ENCODE peak calls at places on chromosome 10, in seven cellular contexts. L is hippocampal formation, E is IMR-90, C is NCI-H460, A is ovary, I is M059J, H is psoas muscle. Z is an unnamed sample.

GRCh38 chr10:3363316-3364070 is 190.9 kb upstream of the PITRM1 start:
- DNase-seq in A (no peak), I (no peak), H (no peak), L (no peak), C (no peak), E (peak; percentile 49), Z (no peak)

GRCh38 chr10:50896721-50897120 is 11.3 kb upstream of the A1CF start:
- DNase-seq in E (no peak), L (no peak), I (no peak), H (no peak), A (no peak), C (no peak), Z (no peak)

GRCh38 chr10:93481213-93481930 is 762 bp downstream of the MYOF start:
- DNase-seq in I (peak; percentile 46), C (no peak), L (no peak), H (no peak), A (no peak), E (no peak), Z (no peak)

GRCh38 chr10:70459771-70460490 is 18.4 kb upstream of the NODAL start:
- DNase-seq in H (no peak), I (no peak), E (no peak), C (no peak), A (no peak), L (no peak), Z (no peak)

GRCh38 chr10:113493943-113494342 is 58.9 kb upstream of the HABP2 start:
- DNase-seq in C (peak; percentile 5), L (no peak), E (no peak), A (no peak), I (no peak), H (no peak), Z (no peak)

GRCh38 chr10:6141296-6142151 is 52.7 kb downstream of the RBM17 start:
- DNase-seq in L (no peak), H (peak; percentile 61), I (peak; percentile 78), C (no peak), A (no peak), E (peak; percentile 92), Z (no peak)

GRCh38 chr10:51915031-51915542 is 215.7 kb upstream of the CSTF2T start:
- DNase-seq in E (no peak), H (no peak), A (no peak), L (no peak), I (no peak), C (no peak), Z (no peak)

GRCh38 chr10:34956756-34957155 is 133.4 kb downstream of the CUL2 start:
- DNase-seq in C (no peak), H (no peak), I (peak; percentile 41), A (no peak), L (no peak), E (no peak), Z (no peak)

GRCh38 chr10:52212062-52212461 is 102.0 kb upstream of the DKK1 start:
- DNase-seq in L (no peak), A (no peak), C (no peak), E (peak; percentile 50), H (no peak), I (no peak), Z (peak; percentile 22)

GRCh38 chr10:116892873-116893685 is 43.8 kb downstream of the ENO4 start:
- DNase-seq in E (no peak), I (no peak), C (no peak), A (no peak), H (no peak), L (no peak), Z (no peak)

GRCh38 chr10:1168763-1169162 is 112.6 kb downstream of the WDR37 start:
- DNase-seq in I (no peak), H (no peak), A (no peak), L (no peak), E (no peak), C (no peak), Z (no peak)

GRCh38 chr10:68876919-68877250 is 24.2 kb upstream of the DDX50 start:
- DNase-seq in A (no peak), C (no peak), I (no peak), E (no peak), L (no peak), H (no peak), Z (no peak)

GRCh38 chr10:14686356-14686755 is 88.3 kb downstream of the FAM107B start:
- DNase-seq in L (no peak), C (no peak), E (no peak), H (no peak), A (no peak), I (peak; percentile 65), Z (no peak)

GRCh38 chr10:102782698-102783540 is 39.2 kb downstream of the WBP1L start:
- DNase-seq in E (peak; percentile 95), A (peak; percentile 80), L (no peak), I (peak; percentile 11), C (peak; percentile 6), H (peak; percentile 83), Z (peak; percentile 82)

GRCh38 chr10:101272229-101272868 is 43.1 kb upstream of the LBX1 start:
- DNase-seq in H (peak; percentile 40), L (no peak), I (peak; percentile 66), A (peak; percentile 54), C (peak; percentile 75), E (peak; percentile 54), Z (peak; percentile 48)

GRCh38 chr10:70562036-70562710 is 40.4 kb downstream of the PRF1 start:
- DNase-seq in L (no peak), A (no peak), E (no peak), H (no peak), C (no peak), I (no peak), Z (no peak)

GRCh38 chr10:60967854-60968484 is 24.0 kb upstream of the RHOBTB1 start:
- DNase-seq in H (no peak), I (no peak), L (no peak), C (no peak), A (no peak), E (no peak), Z (no peak)

GRCh38 chr10:6239213-6239991 is 36.7 kb downstream of the PFKFB3 start:
- DNase-seq in I (peak; percentile 98), E (peak; percentile 99), L (no peak), H (peak; percentile 29), C (peak; percentile 82), A (peak; percentile 42), Z (peak; percentile 51)

GRCh38 chr10:70565556-70566514 is 36.7 kb downstream of the PRF1 start:
- DNase-seq in C (no peak), E (no peak), I (no peak), H (no peak), L (no peak), A (no peak), Z (no peak)

GRCh38 chr10:34538291-34538829 is 276.7 kb downstream of the PARD3 start:
- DNase-seq in C (no peak), H (peak; percentile 13), I (no peak), E (no peak), L (no peak), A (no peak), Z (no peak)

GRCh38 chr10:48336978-48337599 is 30.6 kb downstream of the MAPK8 start:
- DNase-seq in I (no peak), C (no peak), A (no peak), L (no peak), E (no peak), H (no peak), Z (no peak)

GRCh38 chr10:97542169-97543024 is 30.2 kb upstream of the ANKRD2 start:
- DNase-seq in C (peak; percentile 40), I (peak; percentile 95), L (peak; percentile 55), H (peak; percentile 72), A (peak; percentile 90), E (peak; percentile 97), Z (peak; percentile 90)

Z was measured in uterus.